ENCODE peak calls at places on chromosomes 6 and 20, in eight cellular contexts. B is activated T-helper 9 cell treated with anti-CD3 and anti-CD28 coated beads, Interleukin-2, amount 50 U/mL, for 16 hours; M is omental fat pad; E is body of pancreas; F is activated CD4-positive, alpha-beta T cell treated with anti-CD3 and anti-CD28 coated beads for 36 hours; J is HEK293T; T is LoVo; L is B cell. C is an unnamed sample.

GRCh38 chr6:11201772-11202512 is 30.5 kb downstream of the NEDD9 start:
- DNase-seq in E (no peak), T (no peak), J (no peak), L (no peak), B (no peak), M (no peak), F (no peak), C (no peak)

GRCh38 chr20:37615507-37616425 is 78.1 kb upstream of the CTNNBL1 start:
- DNase-seq in J (peak), E (peak), T (peak), L (peak), M (no peak), B (peak), F (peak), C (peak)

GRCh38 chr6:122651604-122652003 is 41.4 kb downstream of the PKIB start:
- DNase-seq in E (no peak), T (no peak), L (no peak), F (no peak), B (no peak), J (no peak), M (no peak), C (no peak)

GRCh38 chr6:127939442-127940066 is 38.7 kb upstream of the THEMIS start:
- DNase-seq in B (no peak), L (no peak), J (no peak), T (no peak), F (no peak), M (no peak), E (no peak), C (no peak)

GRCh38 chr6:109736273-109737031 is 45.4 kb downstream of the FIG4 start:
- DNase-seq in B (no peak), J (no peak), F (no peak), T (no peak), M (no peak), L (no peak), E (no peak), C (no peak)

GRCh38 chr6:168035661-168036616 is 38.5 kb downstream of the KIF25 start:
- DNase-seq in L (no peak), J (peak), M (no peak), B (no peak), E (no peak), F (no peak), T (peak), C (no peak)

GRCh38 chr6:148818939-148819575 is 72.2 kb downstream of the UST start:
- DNase-seq in T (no peak), E (no peak), F (no peak), M (no peak), L (no peak), J (no peak), B (no peak), C (no peak)

GRCh38 chr6:25487012-25487411 is 165.0 kb upstream of the SCGN start:
- DNase-seq in L (no peak), J (no peak), F (no peak), M (no peak), E (no peak), T (no peak), B (no peak), C (no peak)

GRCh38 chr6:136123464-136123863 is 126.6 kb downstream of the MTFR2 start:
- DNase-seq in T (no peak), B (no peak), M (no peak), J (no peak), E (no peak), F (no peak), L (no peak), C (no peak)

GRCh38 chr6:99745651-99746050 is 139.0 kb downstream of the PRDM13 start:
- DNase-seq in M (no peak), J (no peak), F (no peak), B (no peak), L (no peak), T (peak), E (no peak), C (no peak)

GRCh38 chr6:42095776-42096541 is 45.6 kb downstream of the TAF8 start:
- DNase-seq in T (no peak), B (no peak), F (no peak), M (no peak), E (no peak), L (no peak), J (no peak), C (no peak)

GRCh38 chr20:22686097-22686496 is 101.7 kb upstream of the FOXA2 start:
- DNase-seq in B (no peak), M (no peak), J (peak), F (peak), E (peak), L (no peak), T (no peak), C (no peak)

GRCh38 chr6:160962835-160963623 is 28.5 kb upstream of the MAP3K4 start:
- DNase-seq in B (no peak), E (no peak), M (no peak), T (no peak), L (no peak), F (no peak), J (no peak), C (no peak)

GRCh38 chr20:59948828-59949720 is 8.9 kb downstream of the FAM217B start:
- DNase-seq in L (peak), F (peak), B (no peak), T (peak), E (peak), M (no peak), J (peak), C (no peak)

GRCh38 chr6:40573221-40573620 is 13.9 kb downstream of the LRFN2 start:
- DNase-seq in L (no peak), M (no peak), F (no peak), T (no peak), B (no peak), E (no peak), J (no peak), C (no peak)

GRCh38 chr20:11267131-11267761 is 593.4 kb upstream of the JAG1 start:
- DNase-seq in M (no peak), L (no peak), E (peak), B (no peak), J (peak), T (peak), F (peak), C (no peak)

GRCh38 chr20:9610665-9611064 is 96.3 kb downstream of the LAMP5 start:
- DNase-seq in F (no peak), B (no peak), T (no peak), J (no peak), L (no peak), M (no peak), E (no peak), C (no peak)

C was measured in D721Med.